ENCODE peak calls at places on chromosomes 7 and 10, in seven cellular contexts. H is RWPE1, S is sigmoid colon, E is H9, W is body of pancreas, I is HCT116, R is A549. U is an unnamed sample.

GRCh38 chr7:98252655-98253054 is 623 bp upstream of the TECPR1 start:
- DNase-seq in H (no peak), S (no peak), E (no peak), W (no peak), I (no peak), R (no peak), U (no peak)

GRCh38 chr10:126124923-126125322 is 228.6 kb downstream of the FANK1 start:
- DNase-seq in H (no peak), S (no peak), E (no peak), W (no peak), I (no peak), R (no peak), U (no peak)

GRCh38 chr7:36278767-36279171 is 110.9 kb upstream of the ANLN start:
- DNase-seq in H (no peak), S (peak), E (no peak), W (no peak), I (no peak), R (no peak), U (no peak)

GRCh38 chr10:91105269-91105668 is 115.2 kb upstream of the PCGF5 start:
- DNase-seq in H (no peak), S (no peak), E (no peak), W (no peak), I (no peak), R (no peak), U (no peak)

GRCh38 chr7:151114151-151115090 is 28.1 kb downstream of the AGAP3 start:
- DNase-seq in H (peak), S (no peak), E (peak), W (peak), I (no peak), R (no peak), U (no peak)

GRCh38 chr7:7830122-7830878 is 111.9 kb upstream of the RPA3 start:
- DNase-seq in H (no peak), S (no peak), E (no peak), W (peak), I (no peak), R (no peak), U (no peak)

GRCh38 chr7:138099813-138100212 is 23.6 kb downstream of the AKR1D1 start:
- DNase-seq in H (no peak), S (no peak), E (no peak), W (no peak), I (no peak), R (no peak), U (no peak)

GRCh38 chr7:127582361-127582760 is 3.0 kb downstream of the GCC1 start:
- DNase-seq in H (no peak), S (peak), E (no peak), W (peak), I (no peak), R (no peak), U (no peak)

GRCh38 chr10:76576276-76576962 is 1061.2 kb downstream of the KCNMA1 start:
- DNase-seq in H (no peak), S (no peak), E (no peak), W (no peak), I (no peak), R (no peak), U (no peak)

GRCh38 chr7:111429781-111430180 is 132.5 kb downstream of the IMMP2L start:
- DNase-seq in H (no peak), S (no peak), E (no peak), W (no peak), I (no peak), R (no peak), U (no peak)

GRCh38 chr10:101630420-101630920 is 42.3 kb downstream of the DPCD start:
- DNase-seq in H (no peak), S (peak), E (no peak), W (no peak), I (no peak), R (no peak), U (no peak)

GRCh38 chr10:107548301-107548700 is 383.8 kb upstream of the SORCS1 start:
- DNase-seq in H (no peak), S (no peak), E (peak), W (no peak), I (no peak), R (no peak), U (no peak)

GRCh38 chr10:35986756-35987467 is 344.8 kb upstream of the FZD8 start:
- DNase-seq in H (no peak), S (no peak), E (no peak), W (no peak), I (no peak), R (no peak), U (no peak)

GRCh38 chr10:46050956-46051355 is 4.9 kb upstream of the MSMB start:
- DNase-seq in H (no peak), S (no peak), E (no peak), W (no peak), I (no peak), R (no peak), U (no peak)

GRCh38 chr7:21507627-21508343 is 35.1 kb upstream of the DNAH11 start:
- DNase-seq in H (no peak), S (peak), E (peak), W (peak), I (peak), R (peak), U (peak)

GRCh38 chr10:131960631-131961046 is 21.1 kb downstream of the BNIP3 start:
- DNase-seq in H (no peak), S (peak), E (no peak), W (no peak), I (no peak), R (no peak), U (no peak)

GRCh38 chr7:44221231-44221791 is 20.5 kb downstream of the YKT6 start:
- DNase-seq in H (no peak), S (peak), E (no peak), W (no peak), I (no peak), R (no peak), U (peak)

GRCh38 chr7:94620703-94621118 is 35.2 kb downstream of the SGCE start:
- DNase-seq in H (peak), S (peak), E (no peak), W (peak), I (peak), R (peak), U (peak)
- H3K27ac ChIP-seq in H (peak), S (peak), E (no peak), W (peak), I (peak), R (no peak), U (no peak)

GRCh38 chr7:47318395-47319182 is 263.3 kb downstream of the TNS3 start:
- DNase-seq in H (no peak), S (no peak), E (no peak), W (no peak), I (no peak), R (no peak), U (no peak)
- TF ChIP-seq CTCF in H (no peak), S (no peak), E (no peak), W (no peak), I (no peak), R (no peak), U (no peak)

GRCh38 chr7:672891-673290 is 53.6 kb upstream of the DNAAF5 start:
- DNase-seq in H (no peak), S (peak), E (no peak), W (no peak), I (no peak), R (no peak), U (no peak)

GRCh38 chr7:673681-674453 is 52.6 kb upstream of the DNAAF5 start:
- DNase-seq in H (no peak), S (peak), E (peak), W (no peak), I (no peak), R (no peak), U (no peak)

GRCh38 chr7:676972-677385 is 49.5 kb upstream of the DNAAF5 start:
- DNase-seq in H (no peak), S (peak), E (no peak), W (no peak), I (no peak), R (no peak), U (no peak)

GRCh38 chr7:674454-675410 is 51.8 kb upstream of the DNAAF5 start:
- DNase-seq in H (no peak), S (peak), E (peak), W (no peak), I (no peak), R (no peak), U (no peak)

GRCh38 chr7:676246-676971 is 50.1 kb upstream of the DNAAF5 start:
- DNase-seq in H (no peak), S (peak), E (no peak), W (no peak), I (no peak), R (no peak), U (no peak)
- H3K27ac ChIP-seq in H (no peak), S (peak), E (no peak), W (no peak), I (no peak), R (no peak), U (no peak)

GRCh38 chr10:118823256-118823907 is 68.6 kb upstream of the CACUL1 start:
- DNase-seq in H (no peak), S (no peak), E (no peak), W (no peak), I (no peak), R (no peak), U (no peak)

GRCh38 chr10:118832242-118832651 is 77.5 kb upstream of the CACUL1 start:
- DNase-seq in H (no peak), S (peak), E (no peak), W (peak), I (no peak), R (no peak), U (no peak)

DNA sequence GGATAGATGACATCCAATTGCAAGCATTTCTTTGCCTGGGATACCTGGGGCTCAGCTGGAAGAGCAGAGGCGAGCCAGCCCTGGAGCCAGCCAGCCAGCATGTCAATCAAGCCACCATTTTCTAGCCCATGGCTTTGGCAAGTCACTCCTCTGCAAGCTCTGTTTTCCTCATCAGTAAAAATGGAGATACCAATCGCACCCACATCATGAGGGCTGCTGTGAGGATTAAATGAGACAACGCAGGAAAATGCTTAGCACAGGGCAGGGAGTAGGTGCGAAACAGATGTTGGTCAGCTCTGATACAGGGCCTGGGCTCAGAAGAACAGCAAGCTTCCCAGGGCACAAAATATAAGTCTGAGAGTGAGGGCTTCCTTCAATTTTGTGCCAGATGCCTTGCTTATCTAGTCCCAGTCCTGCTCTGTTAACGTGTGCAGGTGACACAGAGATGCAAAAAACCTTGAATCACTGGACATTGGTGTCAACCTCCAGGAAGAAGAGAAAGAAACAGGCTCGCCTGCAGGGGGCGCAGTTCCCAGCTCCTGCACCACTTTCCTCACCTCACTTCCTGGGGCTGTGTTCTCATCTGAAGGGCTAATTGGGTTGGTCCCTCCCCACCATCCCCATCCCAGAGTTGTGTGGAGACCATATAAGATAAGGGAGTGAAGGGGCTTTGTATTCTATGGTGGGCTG is 72.8 kb upstream of the CACUL1 start:
- DNase-seq in H (no peak), S (no peak), E (no peak), W (no peak), I (no peak), R (no peak), U (no peak)
- TF ChIP-seq CTCF in H (peak), S (no peak), E (peak), W (no peak), I (peak), R (peak), U (peak)

DNA sequence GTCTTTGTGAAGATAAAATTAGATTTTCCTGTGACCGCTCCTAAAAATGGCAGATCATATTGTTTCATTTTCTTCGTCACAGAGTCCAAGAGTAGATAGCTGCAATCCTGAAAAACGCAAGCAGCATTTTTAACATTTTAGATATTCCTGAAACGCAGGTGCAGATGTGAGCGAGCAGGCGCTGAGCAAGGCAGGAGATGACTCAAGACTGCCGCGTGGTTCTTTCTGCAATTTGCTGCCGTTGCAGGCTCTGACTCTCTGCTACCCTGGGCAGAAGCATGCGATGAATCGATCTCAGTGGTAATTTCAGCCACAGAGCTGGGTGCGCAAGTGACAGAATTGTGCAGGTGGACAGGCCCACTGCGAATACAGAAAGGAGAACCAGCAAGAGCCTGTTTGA is 331.9 kb downstream of the ACTR3B start:
- DNase-seq in H (no peak), S (no peak), E (no peak), W (no peak), I (no peak), R (no peak), U (no peak)
- H3K27ac ChIP-seq in H (no peak), S (no peak), E (no peak), W (no peak), I (no peak), R (no peak), U (no peak)

DNA sequence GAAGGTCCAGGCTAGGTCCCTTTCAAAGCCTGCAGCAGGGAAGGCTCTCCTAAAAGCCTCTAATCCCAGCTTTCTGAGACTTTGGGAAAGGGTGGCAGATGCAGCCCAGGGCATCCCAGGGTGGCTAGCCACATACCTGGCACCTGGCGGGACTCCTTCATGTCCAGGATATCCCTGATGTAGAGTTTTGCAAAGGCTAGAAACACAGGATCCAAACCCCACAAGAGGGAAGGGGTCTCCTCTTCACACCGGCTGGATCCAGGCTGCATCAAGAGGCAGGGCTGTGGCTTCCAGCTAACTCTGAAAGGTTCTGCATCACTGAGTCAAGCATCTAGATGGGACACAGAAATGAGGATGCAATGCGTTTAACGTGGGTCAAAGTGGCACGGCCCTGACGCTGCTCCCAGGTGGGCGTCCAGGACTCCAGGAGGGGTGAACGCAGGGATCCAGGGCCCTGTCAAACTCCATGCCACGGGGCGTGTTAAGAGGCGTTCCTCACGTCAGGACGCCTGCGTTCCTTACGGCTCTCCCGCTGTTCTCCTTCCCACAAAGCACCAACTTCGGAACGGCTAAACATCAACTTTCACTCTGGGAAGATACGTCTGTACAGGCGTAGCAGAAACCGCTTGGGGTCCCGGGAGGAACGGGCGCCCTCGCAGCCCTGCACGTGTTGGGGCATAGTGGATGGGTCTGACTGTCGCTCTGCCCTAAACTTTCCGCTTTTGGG is 495 bp downstream of the STN1 start:
- DNase-seq in H (peak), S (peak), E (peak), W (peak), I (no peak), R (peak), U (peak)
- TF ChIP-seq CTCF in H (no peak), S (no peak), E (no peak), W (no peak), I (no peak), R (no peak), U (no peak)

GRCh38 chr10:124165827-124166226 is 72.4 kb upstream of the CHST15 start:
- DNase-seq in H (no peak), S (peak), E (no peak), W (no peak), I (no peak), R (no peak), U (no peak)

GRCh38 chr10:124162774-124163354 is 69.5 kb upstream of the CHST15 start:
- DNase-seq in H (no peak), S (peak), E (no peak), W (no peak), I (no peak), R (no peak), U (no peak)

GRCh38 chr10:124164252-124164651 is 70.9 kb upstream of the CHST15 start:
- DNase-seq in H (no peak), S (no peak), E (no peak), W (no peak), I (no peak), R (no peak), U (no peak)

GRCh38 chr10:124166431-124167125 is 73.2 kb upstream of the CHST15 start:
- DNase-seq in H (no peak), S (peak), E (no peak), W (no peak), I (no peak), R (no peak), U (no peak)

GRCh38 chr10:124165311-124165710 is 71.9 kb upstream of the CHST15 start:
- DNase-seq in H (no peak), S (peak), E (no peak), W (no peak), I (no peak), R (no peak), U (no peak)
- H3K27ac ChIP-seq in H (no peak), S (no peak), E (no peak), W (no peak), I (no peak), R (no peak), U (no peak)